ENCODE peak calls at places on chromosomes 1 and 21, in eight cellular contexts. One of them, this sample, is unnamed.

GRCh38 chr1:159869173-159869572 is 6.7 kb upstream of the VSIG8 start:
- DNase-seq in HepG2: no peak
- DNase-seq in GM23248: peak
- DNase-seq in tibial nerve: no peak
- DNase-seq in CD8-positive, alpha-beta memory T cell: no peak
- DNase-seq in spleen: no peak
- DNase-seq in lower lobe of right lung: no peak
- DNase-seq in colonic mucosa: no peak
- DNase-seq in this sample: no peak

GRCh38 chr1:42043182-42043581 is 110.0 kb upstream of the GUCA2B start:
- DNase-seq in GM23248: no peak
- DNase-seq in tibial nerve: no peak
- DNase-seq in colonic mucosa: no peak
- DNase-seq in HepG2: no peak
- DNase-seq in lower lobe of right lung: no peak
- DNase-seq in spleen: no peak
- DNase-seq in CD8-positive, alpha-beta memory T cell: no peak
- DNase-seq in this sample: no peak

GRCh38 chr1:105997516-105997915 is 1059.0 kb upstream of the PRMT6 start:
- DNase-seq in lower lobe of right lung: no peak
- DNase-seq in HepG2: no peak
- DNase-seq in tibial nerve: no peak
- DNase-seq in spleen: no peak
- DNase-seq in GM23248: no peak
- DNase-seq in CD8-positive, alpha-beta memory T cell: no peak
- DNase-seq in colonic mucosa: no peak
- DNase-seq in this sample: no peak

GRCh38 chr1:244836135-244836521 is 670 bp downstream of the COX20 start:
- DNase-seq in lower lobe of right lung: no peak
- DNase-seq in CD8-positive, alpha-beta memory T cell: no peak
- DNase-seq in GM23248: peak
- DNase-seq in tibial nerve: peak
- DNase-seq in HepG2: peak
- DNase-seq in spleen: no peak
- DNase-seq in colonic mucosa: peak
- DNase-seq in this sample: no peak

GRCh38 chr1:9482403-9482802 is 56.9 kb upstream of the SLC25A33 start:
- DNase-seq in tibial nerve: no peak
- DNase-seq in spleen: no peak
- DNase-seq in CD8-positive, alpha-beta memory T cell: no peak
- DNase-seq in HepG2: no peak
- DNase-seq in GM23248: no peak
- DNase-seq in lower lobe of right lung: no peak
- DNase-seq in colonic mucosa: no peak
- DNase-seq in this sample: no peak

GRCh38 chr1:207815913-207816312 is 64.1 kb downstream of the CD46 start:
- DNase-seq in GM23248: peak
- DNase-seq in CD8-positive, alpha-beta memory T cell: no peak
- DNase-seq in lower lobe of right lung: no peak
- DNase-seq in tibial nerve: no peak
- DNase-seq in HepG2: no peak
- DNase-seq in spleen: no peak
- DNase-seq in colonic mucosa: no peak
- DNase-seq in this sample: no peak

GRCh38 chr1:93827633-93828436 is 51.2 kb downstream of the DNTTIP2 start:
- DNase-seq in spleen: no peak
- DNase-seq in tibial nerve: no peak
- DNase-seq in GM23248: peak
- DNase-seq in lower lobe of right lung: no peak
- DNase-seq in HepG2: peak
- DNase-seq in CD8-positive, alpha-beta memory T cell: no peak
- DNase-seq in colonic mucosa: no peak
- DNase-seq in this sample: no peak

GRCh38 chr21:20272791-20273362 is 725.3 kb upstream of the NCAM2 start:
- DNase-seq in spleen: no peak
- DNase-seq in CD8-positive, alpha-beta memory T cell: no peak
- DNase-seq in GM23248: no peak
- DNase-seq in tibial nerve: no peak
- DNase-seq in colonic mucosa: no peak
- DNase-seq in HepG2: no peak
- DNase-seq in lower lobe of right lung: no peak
- DNase-seq in this sample: no peak

GRCh38 chr21:35212393-35213127 is 163.5 kb upstream of the RUNX1 start:
- DNase-seq in lower lobe of right lung: no peak
- DNase-seq in spleen: no peak
- DNase-seq in tibial nerve: no peak
- DNase-seq in GM23248: peak
- DNase-seq in CD8-positive, alpha-beta memory T cell: no peak
- DNase-seq in HepG2: no peak
- DNase-seq in colonic mucosa: no peak
- DNase-seq in this sample: no peak

GRCh38 chr1:16046865-16047264 is 3.3 kb downstream of the CLCNKB start:
- DNase-seq in tibial nerve: no peak
- DNase-seq in GM23248: peak
- DNase-seq in spleen: no peak
- DNase-seq in lower lobe of right lung: no peak
- DNase-seq in colonic mucosa: no peak
- DNase-seq in HepG2: peak
- DNase-seq in CD8-positive, alpha-beta memory T cell: no peak
- DNase-seq in this sample: no peak

GRCh38 chr1:178659789-178660208 is 65.2 kb upstream of the RALGPS2 start:
- DNase-seq in tibial nerve: no peak
- DNase-seq in CD8-positive, alpha-beta memory T cell: no peak
- DNase-seq in GM23248: no peak
- DNase-seq in HepG2: no peak
- DNase-seq in spleen: no peak
- DNase-seq in lower lobe of right lung: no peak
- DNase-seq in colonic mucosa: no peak
- DNase-seq in this sample: no peak

GRCh38 chr1:66951513-66951912 is 26.7 kb downstream of the MIER1 start:
- DNase-seq in lower lobe of right lung: no peak
- DNase-seq in HepG2: no peak
- DNase-seq in tibial nerve: no peak
- DNase-seq in CD8-positive, alpha-beta memory T cell: no peak
- DNase-seq in GM23248: peak
- DNase-seq in colonic mucosa: no peak
- DNase-seq in spleen: no peak
- DNase-seq in this sample: no peak

GRCh38 chr1:111227875-111228747 is 598 bp downstream of the CHI3L2 start:
- DNase-seq in CD8-positive, alpha-beta memory T cell: no peak
- DNase-seq in lower lobe of right lung: no peak
- DNase-seq in spleen: no peak
- DNase-seq in colonic mucosa: no peak
- DNase-seq in HepG2: peak
- DNase-seq in tibial nerve: peak
- DNase-seq in GM23248: peak
- DNase-seq in this sample: no peak

GRCh38 chr1:156673387-156674121 is 3.7 kb downstream of the NES start:
- DNase-seq in lower lobe of right lung: no peak
- DNase-seq in spleen: no peak
- DNase-seq in colonic mucosa: no peak
- DNase-seq in HepG2: peak
- DNase-seq in tibial nerve: no peak
- DNase-seq in CD8-positive, alpha-beta memory T cell: no peak
- DNase-seq in GM23248: no peak
- DNase-seq in this sample: no peak

GRCh38 chr1:11796036-11796828 is 9.5 kb downstream of the MTHFR start:
- DNase-seq in CD8-positive, alpha-beta memory T cell: no peak
- DNase-seq in lower lobe of right lung: no peak
- DNase-seq in GM23248: no peak
- DNase-seq in HepG2: no peak
- DNase-seq in tibial nerve: no peak
- DNase-seq in spleen: peak
- DNase-seq in colonic mucosa: no peak
- DNase-seq in this sample: no peak

GRCh38 chr1:39165049-39165448 is 39.4 kb upstream of the MACF1 start:
- DNase-seq in CD8-positive, alpha-beta memory T cell: no peak
- DNase-seq in HepG2: no peak
- DNase-seq in colonic mucosa: no peak
- DNase-seq in tibial nerve: no peak
- DNase-seq in spleen: no peak
- DNase-seq in lower lobe of right lung: no peak
- DNase-seq in GM23248: no peak
- DNase-seq in this sample: no peak

GRCh38 chr1:24970926-24971530 is 41.0 kb upstream of the RUNX3 start:
- DNase-seq in tibial nerve: no peak
- DNase-seq in CD8-positive, alpha-beta memory T cell: no peak
- DNase-seq in GM23248: peak
- DNase-seq in HepG2: no peak
- DNase-seq in colonic mucosa: no peak
- DNase-seq in spleen: peak
- DNase-seq in lower lobe of right lung: no peak
- DNase-seq in this sample: no peak

DNA sequence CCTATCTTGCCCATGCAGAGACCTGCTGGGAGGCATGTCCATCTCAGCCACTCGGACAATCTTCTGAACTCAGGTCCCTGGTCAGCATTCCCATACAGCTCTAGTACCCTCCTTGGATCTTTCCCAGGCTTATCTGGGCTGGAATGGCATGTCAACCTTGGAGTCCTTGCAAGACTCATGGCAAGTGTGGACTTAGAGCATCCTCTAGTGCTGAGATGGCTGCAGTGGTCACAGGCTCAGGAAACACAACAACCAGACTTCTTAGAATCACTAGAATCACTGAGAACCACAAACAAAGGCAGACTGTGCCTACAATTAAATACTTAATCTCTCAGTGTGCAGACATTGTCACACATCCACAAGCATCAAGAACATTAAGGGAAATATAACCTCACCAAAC is 73.1 kb upstream of the TSHB start:
- DNase-seq in colonic mucosa: no peak
- DNase-seq in spleen: no peak
- DNase-seq in tibial nerve: no peak
- DNase-seq in GM23248: peak
- DNase-seq in CD8-positive, alpha-beta memory T cell: no peak
- DNase-seq in HepG2: peak
- DNase-seq in lower lobe of right lung: no peak
- DNase-seq in this sample: no peak
- H3K27ac ChIP-seq in colonic mucosa: no peak
- H3K27ac ChIP-seq in spleen: no peak
- H3K27ac ChIP-seq in tibial nerve: no peak
- H3K27ac ChIP-seq in GM23248: no peak
- H3K27ac ChIP-seq in CD8-positive, alpha-beta memory T cell: no peak
- H3K27ac ChIP-seq in HepG2: no peak
- H3K27ac ChIP-seq in lower lobe of right lung: no peak
- H3K27ac ChIP-seq in this sample: no peak

GRCh38 chr21:31236528-31236927 is 107.5 kb downstream of the TIAM1 start:
- DNase-seq in spleen: no peak
- DNase-seq in tibial nerve: no peak
- DNase-seq in CD8-positive, alpha-beta memory T cell: no peak
- DNase-seq in GM23248: peak
- DNase-seq in colonic mucosa: no peak
- DNase-seq in lower lobe of right lung: no peak
- DNase-seq in HepG2: no peak
- DNase-seq in this sample: no peak
- H3K27ac ChIP-seq in spleen: no peak
- H3K27ac ChIP-seq in tibial nerve: no peak
- H3K27ac ChIP-seq in CD8-positive, alpha-beta memory T cell: no peak
- H3K27ac ChIP-seq in GM23248: no peak
- H3K27ac ChIP-seq in colonic mucosa: no peak
- H3K27ac ChIP-seq in lower lobe of right lung: no peak
- H3K27ac ChIP-seq in HepG2: no peak
- H3K27ac ChIP-seq in this sample: no peak

DNA sequence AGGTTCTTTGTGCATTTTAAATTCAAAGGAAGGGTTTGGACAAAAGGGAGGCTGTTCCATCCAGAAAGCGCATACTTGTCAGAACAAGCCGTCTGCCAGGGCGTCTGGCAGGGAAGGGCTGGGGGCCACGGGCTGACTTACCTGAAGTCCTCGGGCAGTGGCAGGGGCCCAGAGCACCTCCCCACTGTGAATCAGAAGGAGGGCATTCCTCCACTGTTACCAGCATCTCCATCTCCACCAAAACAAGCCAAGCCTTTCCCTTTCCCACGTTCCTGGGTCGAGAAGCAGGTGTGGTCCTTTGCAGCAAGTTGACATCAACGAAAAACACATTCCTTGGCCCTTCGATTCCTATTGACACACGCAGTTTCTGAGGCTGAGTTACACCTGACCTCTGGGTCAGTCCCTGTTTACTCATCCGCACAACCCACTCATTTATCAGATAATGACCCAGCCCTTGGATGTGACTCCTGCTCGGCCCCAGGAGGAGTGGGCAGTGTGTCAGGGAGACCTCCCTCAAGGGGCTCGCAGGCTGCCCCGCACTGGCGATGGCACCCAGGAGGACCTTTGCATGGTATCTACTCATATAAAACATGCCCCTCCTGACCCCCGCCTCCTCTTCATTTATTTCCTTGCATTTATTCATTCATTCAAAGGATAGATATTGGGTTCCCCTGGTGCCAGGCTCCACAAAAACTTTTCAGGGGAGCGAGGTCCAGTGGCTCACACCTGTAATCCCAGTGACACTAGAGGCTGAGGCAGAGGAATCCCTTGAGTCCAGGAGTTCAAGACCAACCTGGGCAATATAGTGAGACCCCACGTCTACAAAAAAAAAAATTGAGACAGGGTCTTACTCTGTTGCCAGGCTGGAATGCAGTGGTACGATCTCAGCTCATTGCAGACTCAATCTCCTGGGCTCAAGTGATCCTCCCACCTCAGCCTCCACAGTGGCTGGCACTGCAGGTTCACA is 60.2 kb downstream of the TOMM20 start:
- DNase-seq in colonic mucosa: peak
- DNase-seq in CD8-positive, alpha-beta memory T cell: no peak
- DNase-seq in HepG2: peak
- DNase-seq in spleen: no peak
- DNase-seq in lower lobe of right lung: peak
- DNase-seq in tibial nerve: no peak
- DNase-seq in GM23248: peak
- DNase-seq in this sample: no peak
- H3K27ac ChIP-seq in colonic mucosa: peak
- H3K27ac ChIP-seq in CD8-positive, alpha-beta memory T cell: no peak
- H3K27ac ChIP-seq in HepG2: peak
- H3K27ac ChIP-seq in spleen: no peak
- H3K27ac ChIP-seq in lower lobe of right lung: peak
- H3K27ac ChIP-seq in tibial nerve: peak
- H3K27ac ChIP-seq in GM23248: peak
- H3K27ac ChIP-seq in this sample: peak

DNA sequence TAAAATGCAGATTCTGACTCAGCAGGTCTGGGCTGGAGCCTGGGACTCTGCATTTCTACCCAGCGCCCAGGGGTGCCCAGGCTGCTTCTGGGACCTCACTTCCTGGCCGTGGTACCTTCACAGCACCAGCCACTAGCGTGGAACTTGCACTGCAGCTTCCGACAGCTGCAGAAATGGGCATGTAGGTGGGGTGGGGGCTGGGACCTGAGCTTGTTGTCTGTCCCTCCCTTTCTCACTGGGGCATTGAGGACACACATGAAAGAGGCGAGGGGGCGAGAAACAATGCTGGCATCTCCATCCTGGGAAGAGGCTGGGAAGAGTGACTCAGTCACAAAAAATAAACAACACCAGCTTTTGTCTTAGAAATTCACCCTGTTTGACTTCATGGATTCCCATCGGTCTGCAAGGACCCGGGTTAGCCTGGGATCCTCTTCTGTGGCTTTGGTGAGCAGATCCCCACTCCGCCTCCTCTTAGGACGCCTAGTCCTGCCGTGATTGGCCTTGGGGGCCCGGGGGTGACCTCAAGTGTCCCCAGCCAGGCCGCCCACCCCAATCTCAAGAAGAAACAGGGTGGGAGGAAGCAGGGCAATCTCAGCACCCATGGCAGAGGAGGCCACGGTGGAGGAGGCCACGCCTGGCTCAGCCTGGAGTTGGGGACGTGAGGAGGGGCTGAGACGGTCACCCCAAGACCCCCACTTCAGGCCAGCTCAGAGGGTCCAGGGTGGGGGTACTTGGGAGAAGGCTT is 29.9 kb upstream of the POFUT2 start:
- DNase-seq in colonic mucosa: no peak
- DNase-seq in GM23248: peak
- DNase-seq in lower lobe of right lung: no peak
- DNase-seq in spleen: peak
- DNase-seq in CD8-positive, alpha-beta memory T cell: no peak
- DNase-seq in tibial nerve: no peak
- DNase-seq in HepG2: peak
- DNase-seq in this sample: no peak
- H3K27ac ChIP-seq in colonic mucosa: peak
- H3K27ac ChIP-seq in GM23248: peak
- H3K27ac ChIP-seq in lower lobe of right lung: peak
- H3K27ac ChIP-seq in spleen: no peak
- H3K27ac ChIP-seq in CD8-positive, alpha-beta memory T cell: no peak
- H3K27ac ChIP-seq in tibial nerve: peak
- H3K27ac ChIP-seq in HepG2: no peak
- H3K27ac ChIP-seq in this sample: peak

This sample was measured in thoracic aorta.